ENCODE peak calls at places on chromosomes 6 and 20, in five cellular contexts. One of them, this sample, is unnamed.

GRCh38 chr6:147654103-147654845 is 145.8 kb downstream of the SAMD5 start:
- DNase-seq in fibroblast of lung: peak; percentile 45
- DNase-seq in CD8-positive, alpha-beta T cell: no peak
- DNase-seq in HFFc6: no peak
- DNase-seq in H1: no peak
- DNase-seq in this sample: no peak

GRCh38 chr20:57102160-57102559 is 164.3 kb downstream of the BMP7 start:
- DNase-seq in fibroblast of lung: no peak
- DNase-seq in CD8-positive, alpha-beta T cell: no peak
- DNase-seq in HFFc6: no peak
- DNase-seq in H1: no peak
- DNase-seq in this sample: no peak

GRCh38 chr6:28134015-28134414 is 7.7 kb upstream of the ZKSCAN8 start:
- DNase-seq in fibroblast of lung: peak; percentile 26
- DNase-seq in CD8-positive, alpha-beta T cell: no peak
- DNase-seq in HFFc6: peak; percentile 53
- DNase-seq in H1: no peak
- DNase-seq in this sample: no peak

GRCh38 chr6:151434369-151434768 is 17.6 kb downstream of the RMND1 start:
- DNase-seq in fibroblast of lung: no peak
- DNase-seq in CD8-positive, alpha-beta T cell: no peak
- DNase-seq in HFFc6: no peak
- DNase-seq in H1: no peak
- DNase-seq in this sample: no peak

GRCh38 chr20:49831022-49831769 is 18.6 kb downstream of the SLC9A8 start:
- DNase-seq in fibroblast of lung: peak; percentile 29
- DNase-seq in CD8-positive, alpha-beta T cell: no peak
- DNase-seq in HFFc6: no peak
- DNase-seq in H1: no peak
- DNase-seq in this sample: no peak

GRCh38 chr20:62549029-62549428 is 73.2 kb upstream of the GATA5 start:
- DNase-seq in fibroblast of lung: no peak
- DNase-seq in CD8-positive, alpha-beta T cell: no peak
- DNase-seq in HFFc6: no peak
- DNase-seq in H1: no peak
- DNase-seq in this sample: no peak

GRCh38 chr6:118787746-118788419 is 106.1 kb upstream of the ASF1A start:
- DNase-seq in fibroblast of lung: no peak
- DNase-seq in CD8-positive, alpha-beta T cell: no peak
- DNase-seq in HFFc6: no peak
- DNase-seq in H1: no peak
- DNase-seq in this sample: no peak

GRCh38 chr20:47498606-47499005 is 3.1 kb upstream of the NCOA3 start:
- DNase-seq in fibroblast of lung: no peak
- DNase-seq in CD8-positive, alpha-beta T cell: no peak
- DNase-seq in HFFc6: no peak
- DNase-seq in H1: no peak
- DNase-seq in this sample: no peak

GRCh38 chr6:156881687-156882629 is 104.8 kb downstream of the ARID1B start:
- DNase-seq in fibroblast of lung: no peak
- DNase-seq in CD8-positive, alpha-beta T cell: no peak
- DNase-seq in HFFc6: no peak
- DNase-seq in H1: no peak
- DNase-seq in this sample: no peak

GRCh38 chr6:35084511-35085203 is 56.5 kb downstream of the TCP11 start:
- DNase-seq in fibroblast of lung: no peak
- DNase-seq in CD8-positive, alpha-beta T cell: no peak
- DNase-seq in HFFc6: no peak
- DNase-seq in H1: no peak
- DNase-seq in this sample: no peak

GRCh38 chr6:81766482-81767069 is 14.1 kb upstream of the TENT5A start:
- DNase-seq in fibroblast of lung: peak; percentile 97
- DNase-seq in CD8-positive, alpha-beta T cell: no peak
- DNase-seq in HFFc6: peak; percentile 91
- DNase-seq in H1: no peak
- DNase-seq in this sample: peak; percentile 79

GRCh38 chr6:163744256-163744925 is 329.9 kb downstream of the QKI start:
- DNase-seq in fibroblast of lung: no peak
- DNase-seq in CD8-positive, alpha-beta T cell: no peak
- DNase-seq in HFFc6: no peak
- DNase-seq in H1: no peak
- DNase-seq in this sample: no peak

GRCh38 chr6:44269921-44270525 is at the start of gene TMEM151B:
- DNase-seq in fibroblast of lung: no peak
- DNase-seq in CD8-positive, alpha-beta T cell: no peak
- DNase-seq in HFFc6: no peak
- DNase-seq in H1: no peak
- DNase-seq in this sample: no peak

GRCh38 chr6:158797331-158798202 is 21.6 kb downstream of the EZR start:
- DNase-seq in fibroblast of lung: peak; percentile 85
- DNase-seq in CD8-positive, alpha-beta T cell: no peak
- DNase-seq in HFFc6: peak; percentile 64
- DNase-seq in H1: no peak
- DNase-seq in this sample: no peak

GRCh38 chr20:688809-689208 is 13.2 kb upstream of the SCRT2 start:
- DNase-seq in fibroblast of lung: peak; percentile 26
- DNase-seq in CD8-positive, alpha-beta T cell: no peak
- DNase-seq in HFFc6: peak; percentile 33
- DNase-seq in H1: no peak
- DNase-seq in this sample: no peak

GRCh38 chr6:40395698-40396076 is 191.5 kb downstream of the LRFN2 start:
- DNase-seq in fibroblast of lung: no peak
- DNase-seq in CD8-positive, alpha-beta T cell: no peak
- DNase-seq in HFFc6: no peak
- DNase-seq in H1: no peak
- DNase-seq in this sample: no peak

GRCh38 chr20:41387433-41387832 is 20.8 kb upstream of the EMILIN3 start:
- DNase-seq in fibroblast of lung: no peak
- DNase-seq in CD8-positive, alpha-beta T cell: no peak
- DNase-seq in HFFc6: no peak
- DNase-seq in H1: no peak
- DNase-seq in this sample: no peak

GRCh38 chr6:34982424-34982852 is 93.4 kb downstream of the ANKS1A start:
- DNase-seq in fibroblast of lung: no peak
- DNase-seq in CD8-positive, alpha-beta T cell: no peak
- DNase-seq in HFFc6: peak; percentile 50
- DNase-seq in H1: no peak
- DNase-seq in this sample: no peak

GRCh38 chr6:55794136-55794812 is 81.1 kb downstream of the BMP5 start:
- DNase-seq in fibroblast of lung: peak; percentile 78
- DNase-seq in CD8-positive, alpha-beta T cell: no peak
- DNase-seq in HFFc6: no peak
- DNase-seq in H1: no peak
- DNase-seq in this sample: peak; percentile 65

GRCh38 chr6:36296240-36296639 is 26.4 kb downstream of the PNPLA1 start:
- DNase-seq in fibroblast of lung: peak; percentile 22
- DNase-seq in CD8-positive, alpha-beta T cell: no peak
- DNase-seq in HFFc6: no peak
- DNase-seq in H1: no peak
- DNase-seq in this sample: peak; percentile 4

GRCh38 chr6:77124604-77125003 is 338.7 kb downstream of the HTR1B start:
- DNase-seq in fibroblast of lung: peak; percentile 10
- DNase-seq in CD8-positive, alpha-beta T cell: no peak
- DNase-seq in HFFc6: peak; percentile 30
- DNase-seq in H1: no peak
- DNase-seq in this sample: no peak

GRCh38 chr6:139369568-139370046 is 4.8 kb downstream of the CITED2 start:
- DNase-seq in fibroblast of lung: peak; percentile 62
- DNase-seq in CD8-positive, alpha-beta T cell: no peak
- DNase-seq in HFFc6: peak; percentile 83
- DNase-seq in H1: no peak
- DNase-seq in this sample: peak; percentile 32

GRCh38 chr6:149488815-149489214 is 4.0 kb upstream of the ZC3H12D start:
- DNase-seq in fibroblast of lung: no peak
- DNase-seq in CD8-positive, alpha-beta T cell: no peak
- DNase-seq in HFFc6: no peak
- DNase-seq in H1: no peak
- DNase-seq in this sample: no peak

GRCh38 chr6:157644043-157644810 is 178.8 kb upstream of the SNX9 start:
- DNase-seq in fibroblast of lung: no peak
- DNase-seq in CD8-positive, alpha-beta T cell: no peak
- DNase-seq in HFFc6: peak; percentile 33
- DNase-seq in H1: no peak
- DNase-seq in this sample: no peak

GRCh38 chr6:39929733-39930461 is 4.4 kb downstream of the MOCS1 start:
- DNase-seq in fibroblast of lung: no peak
- DNase-seq in CD8-positive, alpha-beta T cell: no peak
- DNase-seq in HFFc6: peak; percentile 17
- DNase-seq in H1: no peak
- DNase-seq in this sample: peak; percentile 7

GRCh38 chr6:41729624-41730023 is 5.8 kb downstream of the TFEB start:
- DNase-seq in fibroblast of lung: no peak
- DNase-seq in CD8-positive, alpha-beta T cell: no peak
- DNase-seq in HFFc6: no peak
- DNase-seq in H1: no peak
- DNase-seq in this sample: no peak

DNA sequence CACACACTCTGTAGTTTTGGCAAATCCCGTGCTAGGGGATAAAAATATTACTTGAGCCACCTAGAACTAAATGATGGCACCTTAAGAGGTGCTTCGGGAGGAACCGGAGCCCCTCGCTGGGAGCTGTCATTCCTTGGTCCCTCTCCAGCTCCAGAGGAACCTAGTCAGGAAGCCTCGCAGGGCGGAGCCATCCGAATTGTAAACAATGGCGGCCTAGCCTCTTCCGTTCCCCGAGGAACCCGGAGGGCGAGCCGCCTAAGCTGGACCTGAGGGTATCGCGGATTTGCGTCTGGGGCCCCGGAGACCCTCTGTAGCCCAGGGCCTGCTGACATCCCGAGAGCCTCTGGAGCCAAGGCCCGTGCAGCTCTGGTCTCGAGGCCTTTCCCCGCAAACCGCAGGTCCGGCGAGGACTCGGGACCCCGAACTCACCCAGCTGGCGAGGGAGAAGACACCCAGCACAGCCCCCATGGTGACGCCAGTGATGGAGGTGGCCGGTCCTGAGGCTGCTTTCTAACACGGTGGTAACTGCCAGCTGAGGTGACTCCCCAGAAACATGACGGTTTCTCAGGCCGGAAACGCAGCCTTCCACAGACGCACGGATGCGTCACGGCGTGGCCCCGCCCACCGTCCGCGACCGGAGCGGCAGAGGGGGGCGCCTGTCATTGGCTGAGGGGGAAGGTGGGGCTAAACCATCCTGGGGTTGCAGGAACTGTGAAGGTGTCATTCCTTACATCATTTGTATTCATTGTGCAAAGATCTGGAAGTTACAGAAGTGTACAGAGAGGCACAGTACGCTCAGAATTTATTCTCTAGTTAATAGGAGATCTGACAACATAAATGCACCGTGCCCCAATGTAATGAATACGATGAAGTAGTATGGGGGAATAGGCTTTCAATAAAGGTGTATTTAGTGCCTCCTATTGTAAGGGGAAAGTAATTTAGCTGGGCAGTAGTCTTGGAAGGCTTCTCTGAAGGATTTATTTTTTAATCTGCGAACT is at the start of gene SERINC3:
- DNase-seq in fibroblast of lung: peak; percentile 95
- DNase-seq in CD8-positive, alpha-beta T cell: peak; percentile 96
- DNase-seq in HFFc6: peak; percentile 93
- DNase-seq in H1: peak; percentile 59
- DNase-seq in this sample: peak; percentile 84
- TF ChIP-seq CTCF in fibroblast of lung: no peak
- TF ChIP-seq CTCF in CD8-positive, alpha-beta T cell: no peak
- TF ChIP-seq CTCF in HFFc6: no peak
- TF ChIP-seq CTCF in H1: no peak
- TF ChIP-seq CTCF in this sample: no peak

GRCh38 chr20:32365560-32365959 is 7.4 kb downstream of the ASXL1 start:
- DNase-seq in fibroblast of lung: no peak
- DNase-seq in CD8-positive, alpha-beta T cell: no peak
- DNase-seq in HFFc6: no peak
- DNase-seq in H1: no peak
- DNase-seq in this sample: no peak
- TF ChIP-seq CTCF in fibroblast of lung: no peak
- TF ChIP-seq CTCF in CD8-positive, alpha-beta T cell: no peak
- TF ChIP-seq CTCF in HFFc6: no peak
- TF ChIP-seq CTCF in H1: no peak
- TF ChIP-seq CTCF in this sample: no peak

GRCh38 chr20:35615667-35616464 is at the start of gene SPAG4:
- DNase-seq in fibroblast of lung: peak; percentile 73
- DNase-seq in CD8-positive, alpha-beta T cell: peak; percentile 100
- DNase-seq in HFFc6: peak; percentile 38
- DNase-seq in H1: peak; percentile 98
- DNase-seq in this sample: peak; percentile 99
- TF ChIP-seq CTCF in fibroblast of lung: no peak
- TF ChIP-seq CTCF in CD8-positive, alpha-beta T cell: no peak
- TF ChIP-seq CTCF in HFFc6: no peak
- TF ChIP-seq CTCF in H1: no peak
- TF ChIP-seq CTCF in this sample: no peak

DNA sequence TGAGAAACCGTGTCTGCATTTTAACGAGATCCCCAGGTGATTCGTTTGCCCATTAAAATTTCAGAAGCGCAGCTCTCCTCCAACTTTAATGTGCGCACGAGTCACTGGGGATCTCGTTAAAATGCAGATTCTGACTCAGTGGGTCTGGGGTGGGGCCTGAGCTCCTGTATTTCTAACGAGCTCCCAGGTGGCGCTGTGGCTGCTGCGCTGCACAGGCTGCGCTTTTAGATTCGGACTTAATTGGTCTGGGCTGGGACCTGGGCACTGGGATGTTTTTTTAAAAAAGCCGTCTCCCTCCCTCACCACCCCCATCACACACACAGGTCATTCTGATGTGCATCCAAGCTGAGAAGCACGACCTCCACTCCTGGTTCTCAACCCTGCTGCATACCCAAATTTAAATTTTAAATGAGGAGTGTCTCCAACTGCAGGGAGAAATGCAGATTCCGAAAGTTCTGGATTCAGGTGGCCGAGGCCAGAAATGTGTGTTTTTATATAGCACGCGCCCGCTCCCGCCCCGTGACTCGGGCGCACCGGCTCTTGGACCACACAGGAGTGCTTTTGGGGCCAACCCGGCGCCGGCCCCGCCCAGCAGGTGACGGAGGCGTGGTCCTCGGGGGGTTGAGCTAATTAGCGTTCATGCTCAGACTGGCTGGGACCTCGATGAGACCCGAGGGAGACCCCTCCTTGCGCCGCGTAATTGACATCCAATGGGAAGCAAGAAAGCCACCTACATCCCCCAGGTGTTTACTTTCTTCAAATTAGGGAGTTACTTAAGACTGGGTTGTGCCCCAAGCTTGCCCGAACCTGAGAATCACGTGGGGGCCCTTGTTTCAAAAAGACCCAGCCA is 85.8 kb downstream of the ZFP64 start:
- DNase-seq in fibroblast of lung: peak; percentile 57
- DNase-seq in CD8-positive, alpha-beta T cell: no peak
- DNase-seq in HFFc6: peak; percentile 17
- DNase-seq in H1: peak; percentile 87
- DNase-seq in this sample: no peak
- TF ChIP-seq CTCF in fibroblast of lung: no peak
- TF ChIP-seq CTCF in CD8-positive, alpha-beta T cell: no peak
- TF ChIP-seq CTCF in HFFc6: peak; percentile 65
- TF ChIP-seq CTCF in H1: no peak
- TF ChIP-seq CTCF in this sample: peak; percentile 33